ENCODE peak calls at places on chromosome 9, in five cellular contexts. G is fibroblast of lung, J is HTR-8/SVneo, L is endothelial cell, T is GM04504. P is an unnamed sample.
A peak's percentile ranks its signal among the peaks of the same experiment; 100 is the strongest.

GRCh38 chr9:127418037-127418471 is 6.1 kb upstream of the ZNF79 start:
- DNase-seq in G (no peak), J (peak; percentile 48), L (peak; percentile 67), T (no peak), P (no peak)

GRCh38 chr9:124511891-124512805 is 4.9 kb upstream of the NR5A1 start:
- DNase-seq in G (no peak), J (no peak), L (no peak), T (no peak), P (no peak)

GRCh38 chr9:6413365-6414263 is 615 bp downstream of the UHRF2 start:
- DNase-seq in G (no peak), J (no peak), L (peak; percentile 43), T (no peak), P (peak; percentile 30)

GRCh38 chr9:28093141-28093540 is 519.9 kb upstream of the C9orf72 start:
- DNase-seq in G (no peak), J (no peak), L (no peak), T (no peak), P (no peak)

GRCh38 chr9:124782661-124783574 is 6.0 kb downstream of the OLFML2A start:
- DNase-seq in G (no peak), J (no peak), L (no peak), T (no peak), P (no peak)

GRCh38 chr9:134371731-134372130 is 45.5 kb downstream of the RXRA start:
- DNase-seq in G (no peak), J (no peak), L (no peak), T (no peak), P (no peak)

GRCh38 chr9:95876595-95876994 is 1.1 kb downstream of the ERCC6L2 start:
- DNase-seq in G (peak; percentile 14), J (no peak), L (no peak), T (no peak), P (no peak)

GRCh38 chr9:98576354-98576753 is 132.4 kb downstream of the GABBR2 start:
- DNase-seq in G (no peak), J (no peak), L (no peak), T (no peak), P (no peak)

GRCh38 chr9:130932220-130933069 is 6.6 kb downstream of the FIBCD1 start:
- DNase-seq in G (no peak), J (peak; percentile 62), L (no peak), T (no peak), P (no peak)

GRCh38 chr9:259405-260404 is 45.0 kb downstream of the DOCK8 start:
- DNase-seq in G (no peak), J (no peak), L (no peak), T (no peak), P (no peak)

GRCh38 chr9:91239367-91240111 is 122.2 kb downstream of the AUH start:
- DNase-seq in G (no peak), J (no peak), L (no peak), T (no peak), P (no peak)

GRCh38 chr9:92808726-92809451 is 44.3 kb upstream of the BICD2 start:
- DNase-seq in G (peak; percentile 79), J (peak; percentile 31), L (peak; percentile 83), T (peak; percentile 24), P (peak; percentile 77)

GRCh38 chr9:108400267-108400666 is 455.5 kb downstream of the ACTL7B start:
- DNase-seq in G (peak; percentile 15), J (no peak), L (no peak), T (no peak), P (no peak)

P was measured in Peyer's patch.